ENCODE peak calls at places on chromosomes 4 and X, in nine cellular contexts. One of them, this sample, is unnamed. For H3K4me1, the result is how much of the 10 kb centered on the place peaks cover.

GRCh38 chr4:7650606-7651400 is 216.1 kb upstream of the PSAPL1 start:
- DNase-seq in cardiac muscle cell: peak
- DNase-seq in A549: no peak
- DNase-seq in lower lobe of right lung: peak
- DNase-seq in esophagus muscularis mucosa: no peak
- DNase-seq in ascending aorta: no peak
- DNase-seq in suprapubic skin: no peak
- DNase-seq in astrocyte: peak
- DNase-seq in testis: peak
- DNase-seq in this sample: no peak

GRCh38 chrX:23788946-23789345 is 6.0 kb downstream of the SAT1 start:
- DNase-seq in testis: no peak
- DNase-seq in suprapubic skin: no peak
- DNase-seq in cardiac muscle cell: no peak
- DNase-seq in A549: no peak
- DNase-seq in esophagus muscularis mucosa: no peak
- DNase-seq in ascending aorta: no peak
- DNase-seq in astrocyte: no peak
- DNase-seq in lower lobe of right lung: no peak
- DNase-seq in this sample: no peak

GRCh38 chr4:14771091-14771490 is 231.2 kb upstream of the CPEB2 start:
- DNase-seq in ascending aorta: no peak
- DNase-seq in A549: no peak
- DNase-seq in suprapubic skin: no peak
- DNase-seq in esophagus muscularis mucosa: no peak
- DNase-seq in cardiac muscle cell: no peak
- DNase-seq in testis: no peak
- DNase-seq in astrocyte: no peak
- DNase-seq in lower lobe of right lung: no peak
- DNase-seq in this sample: no peak

GRCh38 chr4:151991001-151991883 is 230.4 kb upstream of the GATB start:
- DNase-seq in lower lobe of right lung: no peak
- DNase-seq in astrocyte: no peak
- DNase-seq in testis: no peak
- DNase-seq in ascending aorta: peak
- DNase-seq in suprapubic skin: no peak
- DNase-seq in A549: no peak
- DNase-seq in cardiac muscle cell: no peak
- DNase-seq in esophagus muscularis mucosa: no peak
- DNase-seq in this sample: no peak

GRCh38 chr4:40887690-40888089 is 137.9 kb downstream of the NSUN7 start:
- DNase-seq in esophagus muscularis mucosa: no peak
- DNase-seq in testis: no peak
- DNase-seq in cardiac muscle cell: no peak
- DNase-seq in lower lobe of right lung: no peak
- DNase-seq in A549: no peak
- DNase-seq in ascending aorta: peak
- DNase-seq in astrocyte: peak
- DNase-seq in suprapubic skin: no peak
- DNase-seq in this sample: no peak

GRCh38 chr4:30386266-30386895 is 333.8 kb upstream of the PCDH7 start:
- DNase-seq in esophagus muscularis mucosa: no peak
- DNase-seq in astrocyte: peak
- DNase-seq in A549: no peak
- DNase-seq in lower lobe of right lung: no peak
- DNase-seq in suprapubic skin: no peak
- DNase-seq in ascending aorta: no peak
- DNase-seq in testis: no peak
- DNase-seq in cardiac muscle cell: no peak
- DNase-seq in this sample: no peak

GRCh38 chr4:41329361-41329760 is 72.6 kb downstream of the UCHL1 start:
- DNase-seq in lower lobe of right lung: no peak
- DNase-seq in ascending aorta: no peak
- DNase-seq in A549: no peak
- DNase-seq in cardiac muscle cell: no peak
- DNase-seq in esophagus muscularis mucosa: no peak
- DNase-seq in testis: no peak
- DNase-seq in suprapubic skin: no peak
- DNase-seq in astrocyte: no peak
- DNase-seq in this sample: no peak

GRCh38 chr4:116005037-116005805 is 891.8 kb upstream of the NDST4 start:
- DNase-seq in astrocyte: no peak
- DNase-seq in ascending aorta: no peak
- DNase-seq in testis: no peak
- DNase-seq in A549: no peak
- DNase-seq in lower lobe of right lung: no peak
- DNase-seq in esophagus muscularis mucosa: no peak
- DNase-seq in cardiac muscle cell: no peak
- DNase-seq in suprapubic skin: no peak
- DNase-seq in this sample: no peak

GRCh38 chr4:2261110-2261852 is 628 bp downstream of the MXD4 start:
- DNase-seq in suprapubic skin: peak
- DNase-seq in A549: peak
- DNase-seq in cardiac muscle cell: peak
- DNase-seq in testis: no peak
- DNase-seq in esophagus muscularis mucosa: no peak
- DNase-seq in lower lobe of right lung: peak
- DNase-seq in ascending aorta: peak
- DNase-seq in astrocyte: peak
- DNase-seq in this sample: peak

GRCh38 chrX:13077168-13077567 is 32.7 kb upstream of the FAM9C start:
- DNase-seq in lower lobe of right lung: no peak
- DNase-seq in ascending aorta: peak
- DNase-seq in testis: no peak
- DNase-seq in A549: no peak
- DNase-seq in esophagus muscularis mucosa: no peak
- DNase-seq in suprapubic skin: no peak
- DNase-seq in astrocyte: no peak
- DNase-seq in cardiac muscle cell: no peak
- DNase-seq in this sample: no peak

GRCh38 chrX:150569155-150569477 is 695 bp downstream of the MTM1 start:
- DNase-seq in lower lobe of right lung: peak
- DNase-seq in A549: no peak
- DNase-seq in cardiac muscle cell: no peak
- DNase-seq in testis: no peak
- DNase-seq in esophagus muscularis mucosa: no peak
- DNase-seq in ascending aorta: no peak
- DNase-seq in suprapubic skin: no peak
- DNase-seq in astrocyte: peak
- DNase-seq in this sample: peak

GRCh38 chr4:94892051-94892450 is 134.3 kb downstream of the BMPR1B start:
- DNase-seq in A549: peak
- DNase-seq in ascending aorta: no peak
- DNase-seq in suprapubic skin: no peak
- DNase-seq in astrocyte: peak
- DNase-seq in esophagus muscularis mucosa: no peak
- DNase-seq in lower lobe of right lung: no peak
- DNase-seq in cardiac muscle cell: no peak
- DNase-seq in testis: no peak
- DNase-seq in this sample: no peak

GRCh38 chrX:124208675-124209074 is 123.8 kb upstream of the TEX13D start:
- DNase-seq in esophagus muscularis mucosa: no peak
- DNase-seq in lower lobe of right lung: no peak
- DNase-seq in cardiac muscle cell: no peak
- DNase-seq in testis: no peak
- DNase-seq in astrocyte: no peak
- DNase-seq in suprapubic skin: no peak
- DNase-seq in A549: no peak
- DNase-seq in ascending aorta: no peak
- DNase-seq in this sample: no peak

GRCh38 chrX:15469613-15470012 is 23.5 kb downstream of the PIR start:
- DNase-seq in suprapubic skin: no peak
- DNase-seq in lower lobe of right lung: no peak
- DNase-seq in astrocyte: no peak
- DNase-seq in esophagus muscularis mucosa: no peak
- DNase-seq in ascending aorta: no peak
- DNase-seq in testis: no peak
- DNase-seq in cardiac muscle cell: no peak
- DNase-seq in A549: no peak
- DNase-seq in this sample: no peak

GRCh38 chr4:57093816-57094481 is 16.2 kb downstream of the IGFBP7 start:
- DNase-seq in suprapubic skin: no peak
- DNase-seq in cardiac muscle cell: no peak
- DNase-seq in astrocyte: no peak
- DNase-seq in ascending aorta: no peak
- DNase-seq in A549: no peak
- DNase-seq in lower lobe of right lung: no peak
- DNase-seq in testis: peak
- DNase-seq in esophagus muscularis mucosa: no peak
- DNase-seq in this sample: peak

GRCh38 chr4:1035510-1035909 is 24.1 kb downstream of the FGFRL1 start:
- DNase-seq in cardiac muscle cell: no peak
- DNase-seq in ascending aorta: peak
- DNase-seq in astrocyte: no peak
- DNase-seq in testis: peak
- DNase-seq in esophagus muscularis mucosa: no peak
- DNase-seq in lower lobe of right lung: no peak
- DNase-seq in A549: no peak
- DNase-seq in suprapubic skin: no peak
- DNase-seq in this sample: peak

GRCh38 chrX:85444613-85445012 is 65.1 kb upstream of the POF1B start:
- DNase-seq in suprapubic skin: no peak
- DNase-seq in esophagus muscularis mucosa: no peak
- DNase-seq in astrocyte: no peak
- DNase-seq in testis: no peak
- DNase-seq in A549: no peak
- DNase-seq in ascending aorta: no peak
- DNase-seq in cardiac muscle cell: no peak
- DNase-seq in lower lobe of right lung: no peak
- DNase-seq in this sample: no peak

GRCh38 chr4:12118651-12119213 is 690.0 kb upstream of the HS3ST1 start:
- DNase-seq in lower lobe of right lung: no peak
- DNase-seq in cardiac muscle cell: no peak
- DNase-seq in suprapubic skin: no peak
- DNase-seq in esophagus muscularis mucosa: no peak
- DNase-seq in ascending aorta: no peak
- DNase-seq in A549: no peak
- DNase-seq in astrocyte: no peak
- DNase-seq in testis: no peak
- DNase-seq in this sample: no peak
- H3K27ac ChIP-seq in lower lobe of right lung: no peak
- H3K27ac ChIP-seq in cardiac muscle cell: no peak
- H3K27ac ChIP-seq in suprapubic skin: no peak
- H3K27ac ChIP-seq in esophagus muscularis mucosa: no peak
- H3K27ac ChIP-seq in ascending aorta: no peak
- H3K27ac ChIP-seq in A549: no peak
- H3K27ac ChIP-seq in astrocyte: no peak
- H3K27ac ChIP-seq in testis: no peak
- H3K27ac ChIP-seq in this sample: no peak

GRCh38 chrX:44303119-44303518 is 40.4 kb downstream of the EFHC2 start:
- DNase-seq in ascending aorta: no peak
- DNase-seq in lower lobe of right lung: no peak
- DNase-seq in suprapubic skin: no peak
- DNase-seq in A549: no peak
- DNase-seq in testis: no peak
- DNase-seq in astrocyte: no peak
- DNase-seq in esophagus muscularis mucosa: no peak
- DNase-seq in cardiac muscle cell: no peak
- DNase-seq in this sample: no peak
- TF ChIP-seq CTCF in ascending aorta: no peak
- TF ChIP-seq CTCF in lower lobe of right lung: no peak
- TF ChIP-seq CTCF in suprapubic skin: no peak
- TF ChIP-seq CTCF in A549: no peak
- TF ChIP-seq CTCF in testis: no peak
- TF ChIP-seq CTCF in astrocyte: no peak
- TF ChIP-seq CTCF in esophagus muscularis mucosa: no peak
- TF ChIP-seq CTCF in cardiac muscle cell: no peak
- TF ChIP-seq CTCF in this sample: no peak

GRCh38 chr4:46930866-46931265 is 21.8 kb upstream of the COX7B2 start:
- DNase-seq in lower lobe of right lung: no peak
- DNase-seq in A549: no peak
- DNase-seq in astrocyte: no peak
- DNase-seq in testis: no peak
- DNase-seq in cardiac muscle cell: no peak
- DNase-seq in ascending aorta: no peak
- DNase-seq in esophagus muscularis mucosa: no peak
- DNase-seq in suprapubic skin: no peak
- DNase-seq in this sample: no peak
- H3K4me1 ChIP-seq in lower lobe of right lung: under half
- H3K4me1 ChIP-seq in A549: under half
- H3K4me1 ChIP-seq in astrocyte: under half
- H3K4me1 ChIP-seq in testis: under half
- H3K4me1 ChIP-seq in cardiac muscle cell: under half
- H3K4me1 ChIP-seq in ascending aorta: under half
- H3K4me1 ChIP-seq in esophagus muscularis mucosa: under half
- H3K4me1 ChIP-seq in suprapubic skin: under half
- H3K4me1 ChIP-seq in this sample: under half

GRCh38 chr4:121739575-121739974 is 25.4 kb downstream of the SMIM43 start:
- DNase-seq in lower lobe of right lung: no peak
- DNase-seq in ascending aorta: no peak
- DNase-seq in testis: no peak
- DNase-seq in esophagus muscularis mucosa: no peak
- DNase-seq in astrocyte: no peak
- DNase-seq in suprapubic skin: no peak
- DNase-seq in A549: no peak
- DNase-seq in cardiac muscle cell: no peak
- DNase-seq in this sample: no peak

GRCh38 chr4:121738780-121739547 is 26.0 kb downstream of the SMIM43 start:
- DNase-seq in A549: no peak
- DNase-seq in esophagus muscularis mucosa: no peak
- DNase-seq in testis: no peak
- DNase-seq in ascending aorta: no peak
- DNase-seq in lower lobe of right lung: no peak
- DNase-seq in suprapubic skin: no peak
- DNase-seq in astrocyte: peak
- DNase-seq in cardiac muscle cell: no peak
- DNase-seq in this sample: no peak

GRCh38 chr4:121740796-121741409 is 24.1 kb downstream of the SMIM43 start:
- DNase-seq in testis: no peak
- DNase-seq in cardiac muscle cell: no peak
- DNase-seq in A549: no peak
- DNase-seq in lower lobe of right lung: no peak
- DNase-seq in astrocyte: no peak
- DNase-seq in suprapubic skin: no peak
- DNase-seq in ascending aorta: no peak
- DNase-seq in esophagus muscularis mucosa: no peak
- DNase-seq in this sample: no peak

GRCh38 chr4:121741751-121742150 is 23.2 kb downstream of the SMIM43 start:
- DNase-seq in suprapubic skin: no peak
- DNase-seq in testis: no peak
- DNase-seq in astrocyte: no peak
- DNase-seq in ascending aorta: no peak
- DNase-seq in cardiac muscle cell: no peak
- DNase-seq in A549: no peak
- DNase-seq in esophagus muscularis mucosa: no peak
- DNase-seq in lower lobe of right lung: no peak
- DNase-seq in this sample: no peak

DNA sequence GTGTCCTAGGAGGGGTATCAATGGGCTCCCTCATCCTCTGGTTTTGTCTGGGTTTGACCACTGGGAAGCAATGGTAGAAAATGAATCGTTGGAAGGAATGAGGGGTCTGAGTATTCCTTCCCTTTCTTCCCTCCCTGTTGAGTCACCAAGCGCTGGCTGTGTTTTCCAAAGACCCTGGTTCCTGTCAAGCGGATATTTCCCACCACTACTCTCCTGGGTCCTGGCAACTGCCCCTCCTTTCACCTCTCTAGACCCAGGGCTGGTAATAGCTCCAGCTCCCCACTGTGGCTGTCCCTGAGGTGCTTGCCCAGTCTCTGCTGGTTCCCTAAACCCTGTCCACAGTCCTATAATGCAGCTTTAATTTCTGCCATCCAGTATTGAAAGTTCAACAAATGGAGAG is 22.2 kb downstream of the SMIM43 start:
- DNase-seq in astrocyte: no peak
- DNase-seq in A549: no peak
- DNase-seq in testis: no peak
- DNase-seq in cardiac muscle cell: no peak
- DNase-seq in esophagus muscularis mucosa: no peak
- DNase-seq in suprapubic skin: no peak
- DNase-seq in lower lobe of right lung: no peak
- DNase-seq in ascending aorta: no peak
- DNase-seq in this sample: no peak
- H3K27ac ChIP-seq in astrocyte: no peak
- H3K27ac ChIP-seq in A549: no peak
- H3K27ac ChIP-seq in testis: no peak
- H3K27ac ChIP-seq in cardiac muscle cell: no peak
- H3K27ac ChIP-seq in esophagus muscularis mucosa: no peak
- H3K27ac ChIP-seq in suprapubic skin: no peak
- H3K27ac ChIP-seq in lower lobe of right lung: no peak
- H3K27ac ChIP-seq in ascending aorta: no peak
- H3K27ac ChIP-seq in this sample: no peak